ENCODE peak calls at places on chromosomes 6 and 20, in eight cellular contexts. S is A549, L is HCT116, X is body of pancreas, G is IMR-90, Q is right lobe of liver, O is K562, A is testis. I is an unnamed sample. For H3K4me1, the result is how much of the 10 kb centered on the place peaks cover.

GRCh38 chr20:17197041-17197440 is 29.8 kb upstream of the PCSK2 start:
- DNase-seq in S (no peak), L (no peak), X (no peak), G (no peak), Q (no peak), O (no peak), A (no peak), I (no peak)

GRCh38 chr6:18154507-18155272 is at the start of gene TPMT:
- DNase-seq in S (peak), L (no peak), X (peak), G (no peak), Q (no peak), O (no peak), A (no peak), I (peak)

GRCh38 chr6:133966654-133967300 is 13.8 kb downstream of the TBPL1 start:
- DNase-seq in S (no peak), L (no peak), X (no peak), G (no peak), Q (no peak), O (no peak), A (no peak), I (no peak)

GRCh38 chr6:91562955-91563354 is 976.1 kb upstream of the MAP3K7 start:
- DNase-seq in S (no peak), L (no peak), X (no peak), G (peak), Q (no peak), O (no peak), A (no peak), I (no peak)

GRCh38 chr6:149484733-149485700 is at the start of gene ZC3H12D:
- DNase-seq in S (peak), L (peak), X (no peak), G (peak), Q (no peak), O (no peak), A (peak), I (peak)

GRCh38 chr20:36447101-36447500 is 94.2 kb upstream of the MYL9 start:
- DNase-seq in S (no peak), L (no peak), X (no peak), G (no peak), Q (no peak), O (no peak), A (no peak), I (no peak)

GRCh38 chr6:157471895-157472686 is 91.1 kb downstream of the ZDHHC14 start:
- DNase-seq in S (no peak), L (no peak), X (no peak), G (no peak), Q (no peak), O (no peak), A (no peak), I (no peak)

GRCh38 chr6:112579601-112580000 is 232.5 kb downstream of the RFPL4B start:
- DNase-seq in S (no peak), L (no peak), X (no peak), G (peak), Q (no peak), O (no peak), A (no peak), I (no peak)

GRCh38 chr6:82878812-82879211 is 186.8 kb downstream of the UBE3D start:
- DNase-seq in S (no peak), L (no peak), X (no peak), G (peak), Q (no peak), O (no peak), A (no peak), I (no peak)

GRCh38 chr6:34103321-34103720 is 42.6 kb downstream of the GRM4 start:
- DNase-seq in S (no peak), L (no peak), X (no peak), G (no peak), Q (no peak), O (peak), A (peak), I (no peak)

GRCh38 chr20:11195899-11196558 is 522.2 kb upstream of the JAG1 start:
- DNase-seq in S (peak), L (no peak), X (no peak), G (peak), Q (no peak), O (no peak), A (peak), I (peak)

GRCh38 chr6:168388641-168389633 is 52.0 kb upstream of the SMOC2 start:
- DNase-seq in S (no peak), L (no peak), X (peak), G (no peak), Q (peak), O (no peak), A (no peak), I (no peak)

GRCh38 chr6:105179244-105180065 is at the start of gene POPDC3:
- DNase-seq in S (peak), L (no peak), X (peak), G (peak), Q (no peak), O (no peak), A (peak), I (peak)

GRCh38 chr6:28947831-28948270 is 24.1 kb upstream of the TRIM27 start:
- DNase-seq in S (no peak), L (no peak), X (no peak), G (peak), Q (no peak), O (no peak), A (no peak), I (no peak)

GRCh38 chr6:6875818-6876470 is 231.8 kb upstream of the RREB1 start:
- DNase-seq in S (peak), L (peak), X (no peak), G (peak), Q (no peak), O (no peak), A (no peak), I (no peak)

GRCh38 chr6:148303616-148304015 is 39.0 kb upstream of the SASH1 start:
- DNase-seq in S (no peak), L (no peak), X (no peak), G (no peak), Q (no peak), O (no peak), A (no peak), I (no peak)

GRCh38 chr20:57364451-57364850 is 13.4 kb downstream of the RAE1 start:
- DNase-seq in S (no peak), L (no peak), X (no peak), G (no peak), Q (no peak), O (no peak), A (no peak), I (no peak)

GRCh38 chr6:79946242-79946641 is 1.1 kb downstream of the ELOVL4 start:
- DNase-seq in S (peak), L (no peak), X (no peak), G (peak), Q (no peak), O (no peak), A (no peak), I (no peak)

GRCh38 chr6:130020106-130020851 is 1.9 kb downstream of the L3MBTL3 start:
- DNase-seq in S (peak), L (no peak), X (peak), G (no peak), Q (peak), O (peak), A (peak), I (no peak)

GRCh38 chr6:154933181-154933827 is 61.8 kb upstream of the TIAM2 start:
- DNase-seq in S (no peak), L (no peak), X (no peak), G (peak), Q (no peak), O (no peak), A (no peak), I (no peak)

GRCh38 chr6:75098709-75099108 is 107.1 kb downstream of the COL12A1 start:
- DNase-seq in S (peak), L (peak), X (peak), G (peak), Q (peak), O (no peak), A (peak), I (peak)

GRCh38 chr6:18405477-18406293 is 18.5 kb downstream of the RNF144B start:
- DNase-seq in S (peak), L (no peak), X (no peak), G (peak), Q (no peak), O (no peak), A (no peak), I (no peak)

GRCh38 chr6:13767121-13767794 is 47.1 kb downstream of the MCUR1 start:
- DNase-seq in S (no peak), L (no peak), X (peak), G (peak), Q (no peak), O (no peak), A (peak), I (peak)

GRCh38 chr20:37383229-37383989 is 37.5 kb downstream of the SRC start:
- DNase-seq in S (peak), L (peak), X (no peak), G (peak), Q (peak), O (no peak), A (no peak), I (peak)

GRCh38 chr6:32819729-32820128 is 2.9 kb upstream of the HLA-DOB start:
- DNase-seq in S (no peak), L (peak), X (no peak), G (peak), Q (no peak), O (no peak), A (no peak), I (no peak)

GRCh38 chr20:25283221-25283951 is 35.5 kb downstream of the PYGB start:
- DNase-seq in S (no peak), L (no peak), X (peak), G (no peak), Q (peak), O (no peak), A (no peak), I (peak)

DNA sequence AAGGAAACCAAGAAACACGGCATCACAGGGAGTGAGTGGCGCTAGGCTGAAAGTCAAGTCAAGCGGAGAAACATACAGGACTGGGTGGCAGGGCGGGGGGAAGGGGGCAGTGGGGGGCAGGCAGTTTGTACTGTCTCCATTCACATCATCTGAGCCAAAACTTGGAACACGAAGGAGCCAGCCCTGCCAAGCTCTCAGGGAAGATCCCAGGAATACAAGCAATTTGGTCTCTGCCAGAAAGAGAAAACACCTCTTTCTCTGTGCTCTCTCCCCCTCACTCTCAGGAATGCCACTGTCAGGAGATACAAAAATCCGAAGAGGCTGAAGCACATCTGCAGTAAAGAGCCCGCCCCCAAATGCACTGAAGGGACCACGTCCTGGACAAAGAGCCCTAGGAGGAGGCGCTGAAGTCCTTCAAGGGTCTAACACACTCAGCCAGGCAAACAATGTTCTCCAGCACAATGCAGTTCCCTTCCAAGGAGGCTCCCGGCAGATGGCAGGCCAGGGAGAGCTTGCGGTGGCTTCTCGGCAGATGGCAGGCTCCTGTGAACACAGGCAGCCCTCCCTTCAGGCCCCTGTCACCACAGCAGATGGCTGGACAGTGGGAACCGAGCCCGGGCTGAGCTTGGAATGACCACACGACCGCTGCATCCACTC is 90.0 kb downstream of the ATP9A start:
- DNase-seq in S (no peak), L (no peak), X (peak), G (no peak), Q (no peak), O (no peak), A (peak), I (no peak)
- TF ChIP-seq CTCF in S (no peak), L (no peak), X (no peak), G (no peak), Q (no peak), O (no peak), A (peak), I (no peak)

GRCh38 chr6:158796353-158796752 is 22.8 kb downstream of the EZR start:
- DNase-seq in S (no peak), L (no peak), X (no peak), G (no peak), Q (no peak), O (no peak), A (no peak), I (no peak)
- H3K4me1 ChIP-seq in S (half or more), L (half or more), X (half or more), G (under half), Q (under half), O (under half), A (under half), I (under half)

DNA sequence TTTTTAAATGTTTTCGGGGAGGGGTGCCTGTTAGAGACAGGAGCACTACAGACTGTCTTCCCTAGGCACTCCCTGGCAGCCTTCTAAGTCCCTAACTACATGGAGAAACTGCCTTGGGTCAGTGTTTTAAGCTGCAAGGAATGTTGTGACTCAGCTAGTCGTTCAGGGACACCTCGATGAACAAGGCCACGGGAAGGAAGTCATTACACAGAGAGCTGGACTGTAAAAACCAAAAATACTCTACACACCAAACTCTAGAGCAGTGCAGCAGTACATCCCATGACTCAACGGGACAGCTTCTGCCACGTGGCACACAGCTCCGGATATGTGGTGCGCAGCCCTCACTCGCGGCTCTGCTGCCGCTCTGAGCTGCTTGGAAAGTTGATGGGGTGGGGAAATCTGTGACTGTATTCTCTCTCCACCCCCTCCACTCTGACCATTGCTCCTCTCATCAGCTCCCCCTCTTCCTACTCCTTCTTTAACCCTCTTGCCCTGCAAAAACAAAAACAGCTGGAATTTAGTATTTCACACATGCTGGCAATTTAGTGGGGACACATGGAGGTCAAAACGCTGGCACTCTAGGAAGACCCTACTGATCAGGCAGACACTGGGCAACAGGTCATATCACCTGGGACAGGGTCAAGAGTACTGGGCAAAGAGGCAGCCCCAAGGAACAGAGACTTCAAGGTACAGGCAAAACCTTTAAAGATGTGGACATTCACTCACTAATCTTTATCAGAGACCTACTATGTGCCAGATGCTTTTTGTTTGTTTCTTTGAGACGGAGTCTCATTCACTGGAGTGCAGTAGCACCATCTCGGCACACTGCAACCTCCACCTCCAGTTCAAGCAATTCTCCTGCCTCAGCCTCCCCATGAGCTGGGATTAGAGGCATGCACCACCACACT is 10.9 kb upstream of the LPIN3 start:
- DNase-seq in S (peak), L (peak), X (peak), G (peak), Q (no peak), O (no peak), A (peak), I (peak)
- TF ChIP-seq POLR2A in S (no peak), L (peak), X (no peak), G (peak), Q (no peak), O (no peak), A (no peak), I (no peak)

DNA sequence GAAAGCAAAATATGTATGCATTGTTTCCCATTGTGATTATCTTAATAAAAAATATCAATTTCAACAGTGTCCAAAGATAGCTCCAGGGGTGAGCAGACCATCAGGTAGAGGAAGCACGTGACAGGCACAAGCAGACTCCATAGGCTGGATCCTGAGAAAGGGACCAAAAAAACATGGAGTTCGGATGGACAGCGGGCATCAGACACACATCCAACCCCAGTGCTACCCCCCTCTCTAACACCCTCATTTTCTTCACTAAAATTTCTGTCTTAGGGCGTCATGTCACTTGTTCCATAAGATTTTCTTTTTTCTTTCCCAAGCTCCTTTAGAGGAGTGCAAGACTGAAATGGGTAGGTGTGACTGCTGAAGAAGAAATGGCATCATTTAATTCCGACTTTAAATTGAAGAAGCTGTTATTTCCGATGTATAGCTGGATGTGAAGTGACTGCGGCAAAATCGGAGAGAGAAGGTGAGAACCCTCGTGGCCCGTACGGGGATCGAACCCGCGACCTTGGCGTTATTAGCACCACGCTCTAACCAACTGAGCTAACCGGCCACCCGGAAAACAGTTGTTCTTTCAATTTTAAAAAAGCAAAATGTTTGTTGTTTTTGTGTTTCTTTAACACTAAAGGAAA is 10.3 kb upstream of the PRSS16 start:
- DNase-seq in S (no peak), L (peak), X (no peak), G (peak), Q (no peak), O (peak), A (no peak), I (no peak)
- TF ChIP-seq CTCF in S (no peak), L (no peak), X (no peak), G (no peak), Q (no peak), O (no peak), A (no peak), I (no peak)